ENCODE peak calls at places on chromosome 16, in four cellular contexts. Y is CD4-positive, alpha-beta T cell; G is hepatocyte; S is cardiac muscle cell. J is an unnamed sample.
A peak's percentile ranks its signal among the peaks of the same experiment; 100 is the strongest.

GRCh38 chr16:87939562-87940423 is 3.5 kb upstream of the CA5A start:
- DNase-seq in G (no peak), Y (no peak), S (no peak), J (no peak)

GRCh38 chr16:85687651-85688471 is 893 bp downstream of the GINS2 start:
- DNase-seq in S (no peak), Y (no peak), G (no peak), J (no peak)

GRCh38 chr16:71917900-71918299 is 22.6 kb downstream of the IST1 start:
- DNase-seq in Y (no peak), G (peak; percentile 30), S (peak; percentile 74), J (no peak)

GRCh38 chr16:27220527-27220926 is 17.2 kb downstream of the KDM8 start:
- DNase-seq in Y (no peak), S (no peak), G (no peak), J (no peak)

GRCh38 chr16:67016681-67017450 is 12.1 kb upstream of the CBFB start:
- DNase-seq in Y (no peak), S (no peak), G (no peak), J (no peak)

GRCh38 chr16:67661101-67661661 is 421 bp downstream of the PARD6A start:
- DNase-seq in Y (no peak), G (peak; percentile 84), S (peak; percentile 42), J (no peak)

GRCh38 chr16:86063696-86064405 is 164.9 kb downstream of the IRF8 start:
- DNase-seq in Y (no peak), S (no peak), G (no peak), J (no peak)

GRCh38 chr16:11565665-11566064 is 21.1 kb downstream of the LITAF start:
- DNase-seq in Y (no peak), S (no peak), G (no peak), J (no peak)

GRCh38 chr16:77564791-77565390 is 130.1 kb upstream of the ADAMTS18 start:
- DNase-seq in G (no peak), S (peak; percentile 51), Y (no peak), J (no peak)

GRCh38 chr16:6165330-6165984 is 1067.9 kb upstream of the EEF2KMT start:
- DNase-seq in S (no peak), Y (no peak), G (no peak), J (no peak)

GRCh38 chr16:3431779-3432219 is 11.5 kb downstream of the ZNF597 start:
- DNase-seq in G (no peak), S (peak; percentile 56), Y (peak; percentile 11), J (no peak)

GRCh38 chr16:27355610-27356009 is 41.8 kb downstream of the IL4R start:
- DNase-seq in Y (no peak), S (peak; percentile 57), G (no peak), J (peak; percentile 42)

GRCh38 chr16:89341697-89342694 is 124.5 kb downstream of the ZNF778 start:
- DNase-seq in Y (no peak), G (no peak), S (no peak), J (no peak)

GRCh38 chr16:89037261-89038152 is 56.1 kb upstream of the ACSF3 start:
- DNase-seq in Y (no peak), S (peak; percentile 50), G (peak; percentile 81), J (peak; percentile 46)

GRCh38 chr16:10180771-10181163 is 1.5 kb downstream of the GRIN2A start:
- DNase-seq in S (peak; percentile 4), Y (no peak), G (peak; percentile 70), J (no peak)

GRCh38 chr16:50396770-50397525 is 28.2 kb upstream of the BRD7 start:
- DNase-seq in S (no peak), G (peak; percentile 35), Y (no peak), J (no peak)

GRCh38 chr16:82093901-82094300 is 58.8 kb downstream of the HSD17B2 start:
- DNase-seq in G (no peak), Y (no peak), S (peak; percentile 7), J (no peak)

GRCh38 chr16:81189100-81189664 is 49.3 kb upstream of the BCO1 start:
- DNase-seq in Y (no peak), S (peak; percentile 96), G (peak; percentile 66), J (peak; percentile 45)

GRCh38 chr16:65889533-65889966 is 476.9 kb upstream of the CDH5 start:
- DNase-seq in G (peak; percentile 34), Y (no peak), S (peak; percentile 7), J (peak; percentile 25)

GRCh38 chr16:49703494-49703893 is 152.4 kb downstream of the ZNF423 start:
- DNase-seq in G (no peak), Y (no peak), S (no peak), J (peak; percentile 24)

GRCh38 chr16:3740186-3740585 is 22.9 kb upstream of the TRAP1 start:
- DNase-seq in G (no peak), S (no peak), Y (no peak), J (no peak)

GRCh38 chr16:87457724-87458423 is 35.0 kb downstream of the ZCCHC14 start:
- DNase-seq in Y (no peak), S (peak; percentile 90), G (peak; percentile 57), J (peak; percentile 61)

GRCh38 chr16:56038564-56039098 is 152.7 kb upstream of the GNAO1 start:
- DNase-seq in G (no peak), S (no peak), Y (no peak), J (no peak)

GRCh38 chr16:89118361-89119061 is 24.9 kb downstream of the ACSF3 start:
- DNase-seq in G (no peak), Y (no peak), S (no peak), J (peak; percentile 25)

GRCh38 chr16:50121721-50122445 is 31.2 kb upstream of the TENT4B start:
- DNase-seq in G (no peak), S (no peak), Y (peak; percentile 32), J (no peak)

GRCh38 chr16:734981-735881 is 5.6 kb downstream of the CIAO3 start:
- DNase-seq in S (no peak), G (no peak), Y (no peak), J (no peak)

GRCh38 chr16:30903596-30903995 is 7.2 kb downstream of the CTF1 start:
- DNase-seq in G (peak; percentile 5), S (peak; percentile 37), Y (no peak), J (peak; percentile 44)

GRCh38 chr16:50025544-50025931 is 513 bp downstream of the CNEP1R1 start:
- DNase-seq in G (peak; percentile 38), Y (no peak), S (peak; percentile 22), J (no peak)

GRCh38 chr16:58128721-58129096 is 472 bp downstream of the CFAP20 start:
- DNase-seq in G (peak; percentile 47), Y (no peak), S (no peak), J (peak; percentile 61)

GRCh38 chr16:85352221-85352620 is 239.9 kb upstream of the CIBAR2 start:
- DNase-seq in G (no peak), S (no peak), Y (no peak), J (no peak)

GRCh38 chr16:12801511-12802042 is 2.1 kb downstream of the CPPED1 start:
- DNase-seq in Y (no peak), G (no peak), S (peak; percentile 85), J (no peak)

DNA sequence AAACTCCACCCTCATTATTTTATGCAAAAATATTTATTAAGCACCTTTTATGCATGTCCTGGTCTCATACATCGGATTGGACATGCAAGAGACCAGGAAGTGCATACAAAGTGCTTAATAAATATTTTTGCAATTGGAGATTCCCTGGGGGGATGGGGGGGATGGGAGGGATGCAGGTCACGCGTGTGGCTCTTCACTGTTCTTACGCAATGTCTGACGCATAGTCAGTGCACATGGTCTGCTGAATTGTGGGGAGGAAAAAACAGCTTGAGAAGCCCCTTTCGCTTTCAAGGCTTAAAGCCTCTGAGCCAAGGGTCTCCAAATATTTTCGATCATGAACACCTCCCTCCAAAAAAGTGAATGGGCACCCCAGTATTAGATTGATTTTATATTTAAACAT is 96.7 kb upstream of the XYLT1 start:
- DNase-seq in S (no peak), G (no peak), Y (no peak), J (no peak)
- H3K27ac ChIP-seq in S (no peak overlapping the region), G (no peak overlapping the region), Y (no peak overlapping the region), J (no peak overlapping the region)

GRCh38 chr16:83932955-83933673 is 19.9 kb upstream of the OSGIN1 start:
- DNase-seq in G (no peak), Y (no peak), S (no peak), J (peak; percentile 73)

GRCh38 chr16:83931556-83931955 is 21.5 kb upstream of the OSGIN1 start:
- DNase-seq in S (no peak), Y (no peak), G (no peak), J (no peak)

GRCh38 chr16:83933885-83934683 is 19.0 kb upstream of the OSGIN1 start:
- DNase-seq in S (peak; percentile 52), Y (no peak), G (no peak), J (peak; percentile 25)

GRCh38 chr16:83930730-83931500 is 22.1 kb upstream of the OSGIN1 start:
- DNase-seq in Y (no peak), S (no peak), G (no peak), J (no peak)

GRCh38 chr16:83932304-83932703 is 20.7 kb upstream of the OSGIN1 start:
- DNase-seq in S (no peak), G (no peak), Y (no peak), J (no peak)
- H3K27ac ChIP-seq in S (no peak overlapping the region), G (no peak overlapping the region), Y (no peak overlapping the region), J (no peak overlapping the region)

GRCh38 chr16:14378684-14379467 is 251.2 kb downstream of the PARN start:
- DNase-seq in G (no peak), S (peak; percentile 25), Y (no peak), J (no peak)

GRCh38 chr16:14386115-14386514 is 243.9 kb downstream of the PARN start:
- DNase-seq in G (no peak), S (no peak), Y (no peak), J (no peak)

GRCh38 chr16:14389359-14389758 is 240.7 kb downstream of the PARN start:
- DNase-seq in Y (no peak), S (no peak), G (no peak), J (no peak)

GRCh38 chr16:14388243-14388642 is 241.8 kb downstream of the PARN start:
- DNase-seq in Y (no peak), G (no peak), S (no peak), J (no peak)

DNA sequence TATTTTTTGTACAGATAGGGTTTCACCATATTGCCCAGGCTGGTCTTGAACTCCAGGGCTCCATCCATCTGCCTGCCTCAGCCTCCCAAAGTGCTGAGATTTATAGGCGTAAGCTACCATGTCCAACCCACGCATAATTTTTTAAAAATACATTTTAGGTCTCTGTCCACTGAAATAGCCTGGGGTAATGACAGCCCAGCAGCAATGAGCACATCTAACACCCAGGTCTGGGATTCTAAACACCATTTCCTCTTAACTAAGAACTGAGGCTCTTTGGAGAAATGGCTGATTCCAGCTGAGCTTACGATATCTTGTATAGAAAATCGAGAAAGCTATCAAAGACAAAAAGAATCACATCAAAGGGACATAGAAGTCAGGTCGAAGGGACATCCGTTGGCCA is 245.3 kb downstream of the PARN start:
- DNase-seq in S (no peak), G (no peak), Y (no peak), J (no peak)
- H3K27ac ChIP-seq in S (no peak overlapping the region), G (no peak overlapping the region), Y (no peak overlapping the region), J (no peak overlapping the region)

DNA sequence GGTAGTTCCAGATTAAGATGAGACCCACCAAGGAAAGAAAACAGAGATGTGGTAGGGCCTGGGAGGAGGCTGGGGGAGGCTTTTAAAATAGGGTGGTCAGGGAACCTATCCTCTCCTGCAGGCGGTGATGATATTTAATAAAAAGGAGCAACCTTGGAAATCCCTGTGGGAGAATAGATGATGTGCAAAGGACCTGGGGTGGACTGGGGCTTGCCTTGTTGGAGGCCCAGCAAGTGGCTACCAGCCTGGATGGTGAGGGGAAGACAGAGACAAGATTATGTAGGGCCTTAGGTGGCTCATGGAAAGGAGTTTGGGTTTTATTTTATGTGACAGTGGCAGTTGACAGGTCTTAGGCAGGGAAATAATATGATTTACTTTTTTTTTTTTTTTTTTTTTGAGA is 1.8 kb downstream of the POLR3E start:
- DNase-seq in S (no peak), Y (no peak), G (no peak), J (no peak)
- H3K27ac ChIP-seq in S (no peak overlapping the region), Y (peak overlapping the region; percentile 99), G (peak overlapping the region; percentile 96), J (no peak overlapping the region)

J was measured in SJCRH30.